ENCODE peak calls at places on chromosomes 3 and 15, in nine cellular contexts. N is AG08396, H is tibial nerve, F is posterior cingulate gyrus, T is NCI-H1048, L is NCI-H345, R is KBM-7, S is iPS-NIHi11, Q is T-helper 2 cell. K is an unnamed sample.

GRCh38 chr3:50331364-50331907 is 3.4 kb upstream of the TUSC2 start:
- DNase-seq in H (no peak), F (no peak), R (no peak), S (no peak), Q (no peak), N (no peak), T (no peak), L (no peak), K (no peak)

GRCh38 chr3:46666471-46666845 is 27.0 kb downstream of the ALS2CL start:
- DNase-seq in S (peak), N (peak), Q (no peak), H (no peak), R (no peak), L (no peak), T (no peak), F (no peak), K (peak)

GRCh38 chr15:70518201-70519003 is 245.0 kb downstream of the UACA start:
- DNase-seq in T (no peak), S (no peak), L (no peak), F (no peak), H (no peak), R (no peak), Q (no peak), N (no peak), K (no peak)

GRCh38 chr3:180274536-180274935 is 237.8 kb upstream of the PEX5L start:
- DNase-seq in Q (no peak), R (no peak), L (no peak), F (no peak), H (no peak), S (peak), N (no peak), T (no peak), K (no peak)

GRCh38 chr3:13783556-13783955 is 96.3 kb downstream of the WNT7A start:
- DNase-seq in L (no peak), T (no peak), R (no peak), F (no peak), N (no peak), H (no peak), Q (no peak), S (no peak), K (peak)

GRCh38 chr15:33644319-33644718 is 324.0 kb upstream of the CHRM5 start:
- DNase-seq in T (no peak), S (no peak), N (no peak), H (no peak), R (no peak), Q (no peak), L (no peak), F (no peak), K (no peak)

GRCh38 chr15:44023176-44023575 is 171.9 kb downstream of the FRMD5 start:
- DNase-seq in R (no peak), S (no peak), N (no peak), H (no peak), Q (no peak), T (no peak), L (no peak), F (no peak), K (no peak)

GRCh38 chr3:195570344-195570743 is 13.4 kb downstream of the APOD start:
- DNase-seq in F (no peak), T (no peak), H (no peak), L (no peak), S (no peak), Q (no peak), R (peak), N (no peak), K (no peak)

GRCh38 chr3:23365066-23365465 is 161.9 kb downstream of the UBE2E2 start:
- DNase-seq in F (no peak), T (no peak), H (no peak), S (no peak), Q (no peak), N (no peak), R (no peak), L (peak), K (no peak)

GRCh38 chr15:39125904-39126303 is 455.0 kb upstream of the THBS1 start:
- DNase-seq in N (no peak), S (peak), Q (no peak), F (no peak), T (no peak), L (peak), H (no peak), R (peak), K (no peak)

GRCh38 chr3:186882881-186883685 is 40.6 kb downstream of the ADIPOQ start:
- DNase-seq in L (no peak), S (no peak), T (no peak), F (no peak), Q (no peak), N (peak), H (no peak), R (peak), K (peak)

GRCh38 chr15:100703032-100703578 is 100.7 kb downstream of the ASB7 start:
- DNase-seq in Q (no peak), N (no peak), R (no peak), H (no peak), S (no peak), F (no peak), T (no peak), L (no peak), K (peak)

GRCh38 chr3:111072016-111072891 is 638 bp downstream of the NECTIN3 start:
- DNase-seq in T (no peak), S (peak), F (peak), L (no peak), Q (no peak), R (no peak), H (peak), N (peak), K (peak)

GRCh38 chr15:44719293-44719999 is 8.1 kb downstream of the B2M start:
- DNase-seq in H (no peak), N (no peak), S (no peak), T (no peak), L (no peak), F (no peak), R (peak), Q (no peak), K (no peak)

GRCh38 chr15:70266412-70267089 is 168.8 kb upstream of the TLE3 start:
- DNase-seq in R (peak), T (no peak), Q (no peak), S (no peak), L (no peak), F (no peak), N (no peak), H (peak), K (peak)

GRCh38 chr3:187839422-187839821 is 94.2 kb upstream of the BCL6 start:
- DNase-seq in Q (no peak), R (no peak), H (no peak), S (no peak), T (no peak), F (no peak), N (no peak), L (no peak), K (no peak)

GRCh38 chr3:52080830-52081719 is 24.7 kb upstream of the DUSP7 start:
- DNase-seq in T (no peak), R (no peak), H (no peak), Q (no peak), L (no peak), N (no peak), S (no peak), F (no peak), K (peak)

GRCh38 chr3:183555541-183556081 is at the start of gene KLHL6:
- DNase-seq in F (no peak), S (no peak), L (no peak), H (peak), N (no peak), T (no peak), R (peak), Q (peak), K (no peak)

GRCh38 chr3:52522651-52523251 is 10.9 kb downstream of the NT5DC2 start:
- DNase-seq in H (no peak), S (no peak), L (no peak), Q (no peak), R (no peak), T (no peak), N (no peak), F (no peak), K (peak)

GRCh38 chr3:35537265-35537664 is 102.1 kb upstream of the ARPP21 start:
- DNase-seq in L (peak), T (peak), R (no peak), N (no peak), F (no peak), S (no peak), H (no peak), Q (no peak), K (peak)

GRCh38 chr3:46913644-46914043 is 36.1 kb downstream of the PTH1R start:
- DNase-seq in F (no peak), N (no peak), H (no peak), R (no peak), T (no peak), Q (no peak), L (peak), S (no peak), K (peak)

GRCh38 chr3:128353991-128354687 is 112.6 kb downstream of the DNAJB8 start:
- DNase-seq in R (no peak), H (no peak), F (no peak), S (no peak), T (no peak), L (no peak), N (peak), Q (no peak), K (peak)

GRCh38 chr3:147758786-147759185 is 349.6 kb downstream of the ZIC1 start:
- DNase-seq in T (no peak), F (no peak), S (no peak), H (peak), N (no peak), R (no peak), Q (no peak), L (no peak), K (peak)

K was measured in osteoblast.